ENCODE peak calls at places on chromosomes 16 and 17, in six cellular contexts. E is H1, N is colonic mucosa, Y is endothelial cell of umbilical vein, S is fibroblast of lung, X is astrocyte. P is an unnamed sample.

GRCh38 chr17:27306276-27306820 is 12.4 kb downstream of the WSB1 start:
- DNase-seq in S (no peak), X (no peak), E (no peak), N (no peak), Y (no peak), P (no peak)

GRCh38 chr16:23060458-23061320 is 88.6 kb downstream of the USP31 start:
- DNase-seq in N (peak; percentile 70), S (peak; percentile 59), Y (peak; percentile 78), X (peak; percentile 40), E (peak; percentile 9), P (peak; percentile 90)

GRCh38 chr16:29943846-29944669 is 17.8 kb upstream of the TMEM219 start:
- DNase-seq in Y (peak; percentile 38), E (no peak), S (peak; percentile 99), N (peak; percentile 84), X (peak; percentile 99), P (peak; percentile 95)

GRCh38 chr16:23423496-23424049 is 29.4 kb downstream of the COG7 start:
- DNase-seq in S (peak; percentile 96), E (no peak), Y (peak; percentile 100), X (peak; percentile 95), N (peak; percentile 90), P (peak; percentile 90)

GRCh38 chr17:82844796-82845162 is 5.0 kb upstream of the ZNF750 start:
- DNase-seq in N (no peak), E (no peak), Y (no peak), S (no peak), X (no peak), P (no peak)

GRCh38 chr16:85259831-85260165 is 147.5 kb upstream of the CIBAR2 start:
- DNase-seq in S (no peak), N (no peak), Y (no peak), E (no peak), X (no peak), P (no peak)

GRCh38 chr17:7292729-7293128 is 1.7 kb downstream of the YBX2 start:
- DNase-seq in Y (no peak), S (no peak), E (no peak), X (no peak), N (no peak), P (no peak)

GRCh38 chr16:72099377-72099818 is 5.8 kb downstream of the DHX38 start:
- DNase-seq in N (peak; percentile 53), E (peak; percentile 19), S (peak; percentile 28), Y (peak; percentile 63), X (peak; percentile 15), P (peak; percentile 63)

GRCh38 chr16:4376126-4376819 is 4.6 kb downstream of the VASN start:
- DNase-seq in X (peak; percentile 78), E (no peak), N (peak; percentile 65), S (peak; percentile 87), Y (no peak), P (peak; percentile 93)

GRCh38 chr17:57604771-57605733 is 140.0 kb downstream of the CCDC182 start:
- DNase-seq in E (no peak), S (peak; percentile 55), N (peak; percentile 60), X (peak; percentile 51), Y (no peak), P (peak; percentile 81)

GRCh38 chr16:700684-701584 is 4.7 kb downstream of the FBXL16 start:
- DNase-seq in E (no peak), S (no peak), N (no peak), Y (no peak), X (no peak), P (peak; percentile 64)

GRCh38 chr17:1639549-1639948 is 6.0 kb downstream of the SCARF1 start:
- DNase-seq in Y (no peak), X (no peak), E (no peak), S (no peak), N (no peak), P (no peak)

GRCh38 chr16:70475054-70475871 is 20.9 kb downstream of the FCSK start:
- DNase-seq in Y (no peak), S (no peak), X (no peak), E (no peak), N (no peak), P (no peak)

GRCh38 chr17:58378895-58379824 is 27.2 kb upstream of the SUPT4H1 start:
- DNase-seq in Y (no peak), E (no peak), N (no peak), X (no peak), S (no peak), P (no peak)

GRCh38 chr16:89744813-89745212 is 23.5 kb downstream of the ZNF276 start:
- DNase-seq in N (no peak), X (no peak), E (no peak), Y (no peak), S (no peak), P (no peak)

GRCh38 chr17:80885922-80886582 is 105.6 kb upstream of the CHMP6 start:
- DNase-seq in Y (no peak), X (no peak), S (no peak), E (no peak), N (no peak), P (no peak)

GRCh38 chr17:35006961-35007360 is 26.6 kb downstream of the LIG3 start:
- DNase-seq in N (no peak), E (no peak), X (no peak), Y (no peak), S (no peak), P (no peak)

GRCh38 chr16:23134274-23134673 is 15.0 kb downstream of the USP31 start:
- DNase-seq in S (no peak), Y (peak; percentile 99), E (no peak), X (no peak), N (peak; percentile 64), P (no peak)

GRCh38 chr17:49031965-49032928 is 35.1 kb downstream of the IGF2BP1 start:
- DNase-seq in E (no peak), S (peak; percentile 65), X (peak; percentile 43), N (peak; percentile 62), Y (peak; percentile 80), P (peak; percentile 91)

GRCh38 chr17:50201226-50201854 is at the start of gene COL1A1:
- DNase-seq in X (peak; percentile 73), Y (no peak), S (peak; percentile 86), E (no peak), N (peak; percentile 73), P (peak; percentile 97)

GRCh38 chr17:64130559-64131001 is 636 bp upstream of the ERN1 start:
- DNase-seq in Y (peak; percentile 83), X (peak; percentile 36), E (no peak), N (peak; percentile 53), S (peak; percentile 48), P (peak; percentile 76)

GRCh38 chr17:55751720-55752250 is 934 bp downstream of the PCTP start:
- DNase-seq in E (no peak), Y (no peak), X (no peak), N (no peak), S (no peak), P (no peak)
- H3K9ac ChIP-seq in E (no peak overlapping the region), Y (no peak overlapping the region), X (peak overlapping the region; percentile 86), N (peak overlapping the region; percentile 69), S (peak overlapping the region; percentile 78), P (peak overlapping the region; percentile 94)

GRCh38 chr16:50945136-50945535 is 203.2 kb downstream of the CYLD start:
- DNase-seq in X (no peak), E (no peak), Y (no peak), S (no peak), N (no peak), P (no peak)
- H3K4me1 ChIP-seq in X (no peaks in the 10 kb centered on the region), E (no peaks in the 10 kb centered on the region), Y (no peaks in the 10 kb centered on the region), S (no peaks in the 10 kb centered on the region), N (no peaks in the 10 kb centered on the region), P (peaks cover 15% of the 10 kb centered on the region)

DNA sequence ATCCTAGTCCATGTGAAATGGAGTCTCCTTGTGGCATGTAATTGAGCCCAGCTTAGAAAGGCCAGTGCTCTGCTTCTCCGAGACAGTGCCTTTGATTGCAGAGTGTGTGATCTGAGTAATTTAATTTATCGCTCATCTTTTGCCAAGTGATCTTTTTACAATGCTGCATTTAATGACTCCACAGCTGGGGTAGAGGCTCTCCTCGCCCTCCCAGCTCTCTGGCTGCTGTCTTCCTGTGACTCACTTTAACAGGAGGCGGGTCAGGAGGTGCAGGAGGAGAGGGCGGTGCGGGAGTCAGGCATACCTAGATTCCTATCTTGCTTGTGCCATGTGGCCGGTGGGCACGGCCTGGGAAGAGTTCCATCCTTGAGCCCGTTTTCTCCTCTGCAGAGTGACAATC is 113.4 kb upstream of the FOXF1 start:
- DNase-seq in S (peak; percentile 95), N (peak; percentile 38), Y (peak; percentile 86), X (peak; percentile 93), E (no peak), P (peak; percentile 83)
- H3K4me3 ChIP-seq in S (no peak overlapping the region), N (no peak overlapping the region), Y (no peak overlapping the region), X (no peak overlapping the region), E (no peak overlapping the region), P (peak overlapping the region; percentile 61)

GRCh38 chr17:180380-181212 is 854 bp downstream of the DOC2B start:
- DNase-seq in E (no peak), X (no peak), S (no peak), N (no peak), Y (no peak), P (peak; percentile 33)

GRCh38 chr17:179066-179432 is 2.4 kb downstream of the DOC2B start:
- DNase-seq in X (no peak), S (no peak), N (no peak), E (no peak), Y (no peak), P (no peak)

GRCh38 chr17:178292-179065 is 3.0 kb downstream of the DOC2B start:
- DNase-seq in N (no peak), S (no peak), E (no peak), X (no peak), Y (no peak), P (no peak)

GRCh38 chr17:181213-182163 is at the start of gene DOC2B:
- DNase-seq in S (peak; percentile 58), Y (peak; percentile 42), E (no peak), X (peak; percentile 39), N (peak; percentile 38), P (peak; percentile 55)

GRCh38 chr17:179721-180379 is 1.6 kb downstream of the DOC2B start:
- DNase-seq in Y (no peak), S (no peak), X (no peak), N (no peak), E (no peak), P (no peak)
- H3K9ac ChIP-seq in Y (no peak overlapping the region), S (no peak overlapping the region), X (no peak overlapping the region), N (no peak overlapping the region), E (no peak overlapping the region), P (no peak overlapping the region)

GRCh38 chr17:2706911-2707510 is 4.6 kb downstream of the CLUH start:
- DNase-seq in E (no peak), X (no peak), N (no peak), Y (no peak), S (no peak), P (no peak)

GRCh38 chr17:2704890-2705248 is 6.7 kb downstream of the CLUH start:
- DNase-seq in E (no peak), N (no peak), Y (no peak), S (no peak), X (no peak), P (no peak)

GRCh38 chr17:2707721-2708584 is 3.6 kb downstream of the CLUH start:
- DNase-seq in E (no peak), Y (no peak), N (no peak), S (no peak), X (no peak), P (no peak)

GRCh38 chr17:2705263-2705662 is 6.3 kb downstream of the CLUH start:
- DNase-seq in E (no peak), S (peak; percentile 71), Y (peak; percentile 10), N (no peak), X (peak; percentile 58), P (no peak)

GRCh38 chr17:2705888-2706795 is 5.4 kb downstream of the CLUH start:
- DNase-seq in S (no peak), X (no peak), E (no peak), Y (no peak), N (no peak), P (no peak)
- H3K4me1 ChIP-seq in S (peaks cover 19% of the 10 kb centered on the region), X (peaks cover 25% of the 10 kb centered on the region), E (peaks cover 27% of the 10 kb centered on the region), Y (peaks cover 10% of the 10 kb centered on the region), N (peaks cover 25% of the 10 kb centered on the region), P (peaks cover 44% of the 10 kb centered on the region)

GRCh38 chr17:74803971-74804370 is 27.8 kb upstream of the NAT9 start:
- DNase-seq in N (no peak), X (no peak), E (no peak), Y (no peak), S (no peak), P (no peak)
- H3K4me3 ChIP-seq in N (no peak overlapping the region), X (no peak overlapping the region), E (no peak overlapping the region), Y (no peak overlapping the region), S (no peak overlapping the region), P (no peak overlapping the region)